ENCODE peak calls at places on chromosome 5, in eight cellular contexts. I is lung; Q is HEK293T; S is caudate nucleus; K is stimulated activated CD4-positive, alpha-beta T cell treated with anti-CD3 and anti-CD28 coated beads, Interleukin-1b, Interleukin-23, amount 100 ng/mL, for 24 hours; W is GM19239; V is NCI-H510A; F is PC-9. P is an unnamed sample.

GRCh38 chr5:131224387-131225191 is 39.3 kb upstream of the CDC42SE2 start:
- DNase-seq in I (no peak), Q (no peak), S (no peak), K (no peak), W (peak; percentile 19), V (no peak), F (no peak), P (no peak)

GRCh38 chr5:980941-981340 is 27.7 kb upstream of the NKD2 start:
- DNase-seq in I (no peak), Q (no peak), S (no peak), K (no peak), W (no peak), V (no peak), F (no peak), P (no peak)

GRCh38 chr5:77076961-77077820 is 9.9 kb downstream of the ZBED3 start:
- DNase-seq in I (peak; percentile 57), Q (no peak), S (peak; percentile 65), K (peak; percentile 24), W (peak; percentile 84), V (no peak), F (no peak), P (peak; percentile 87)

GRCh38 chr5:160045004-160045403 is 36.1 kb downstream of the TTC1 start:
- DNase-seq in I (no peak), Q (no peak), S (no peak), K (no peak), W (no peak), V (no peak), F (no peak), P (no peak)

GRCh38 chr5:52800394-52801213 is 12.9 kb downstream of the ITGA1 start:
- DNase-seq in I (peak; percentile 67), Q (peak; percentile 37), S (peak; percentile 67), K (peak; percentile 21), W (no peak), V (peak; percentile 5), F (peak; percentile 66), P (peak; percentile 43)

GRCh38 chr5:109550077-109550476 is 139.7 kb upstream of the MAN2A1 start:
- DNase-seq in I (no peak), Q (no peak), S (no peak), K (no peak), W (no peak), V (no peak), F (no peak), P (no peak)

GRCh38 chr5:76427481-76428140 is 24.5 kb downstream of the IQGAP2 start:
- DNase-seq in I (no peak), Q (no peak), S (no peak), K (no peak), W (no peak), V (no peak), F (no peak), P (no peak)

GRCh38 chr5:170280090-170280493 is 17.5 kb downstream of the LCP2 start:
- DNase-seq in I (no peak), Q (no peak), S (no peak), K (no peak), W (no peak), V (no peak), F (no peak), P (no peak)

GRCh38 chr5:93621340-93621872 is 38.4 kb downstream of the NR2F1 start:
- DNase-seq in I (peak; percentile 83), Q (peak; percentile 58), S (peak; percentile 81), K (no peak), W (no peak), V (peak; percentile 33), F (peak; percentile 73), P (peak; percentile 83)

GRCh38 chr5:123033157-123033671 is 3.3 kb downstream of the PPIC start:
- DNase-seq in I (no peak), Q (no peak), S (no peak), K (no peak), W (no peak), V (no peak), F (no peak), P (no peak)

GRCh38 chr5:96714951-96715451 is 52.8 kb downstream of the CAST start:
- DNase-seq in I (peak; percentile 64), Q (no peak), S (no peak), K (no peak), W (no peak), V (peak; percentile 32), F (peak; percentile 48), P (no peak)

GRCh38 chr5:129112295-129112694 is 17.7 kb downstream of the ISOC1 start:
- DNase-seq in I (no peak), Q (no peak), S (no peak), K (no peak), W (no peak), V (no peak), F (no peak), P (no peak)

GRCh38 chr5:92641031-92641962 is 939.7 kb downstream of the NR2F1-AS1 start:
- DNase-seq in I (no peak), Q (peak; percentile 55), S (no peak), K (no peak), W (no peak), V (peak; percentile 12), F (peak; percentile 3), P (peak; percentile 22)

GRCh38 chr5:78127875-78128274 is 166.6 kb downstream of the AP3B1 start:
- DNase-seq in I (no peak), Q (peak; percentile 22), S (no peak), K (no peak), W (no peak), V (no peak), F (no peak), P (peak; percentile 30)

GRCh38 chr5:79850316-79850822 is 140.7 kb downstream of the MTX3 start:
- DNase-seq in I (no peak), Q (no peak), S (no peak), K (no peak), W (no peak), V (no peak), F (no peak), P (no peak)

GRCh38 chr5:117682416-117682815 is 1107.8 kb upstream of the SEMA6A start:
- DNase-seq in I (no peak), Q (no peak), S (no peak), K (no peak), W (no peak), V (no peak), F (no peak), P (no peak)

GRCh38 chr5:138754699-138755057 is 1.5 kb downstream of the CTNNA1 start:
- DNase-seq in I (no peak), Q (no peak), S (no peak), K (no peak), W (no peak), V (no peak), F (peak; percentile 37), P (no peak)

GRCh38 chr5:14054965-14055963 is 87.9 kb upstream of the TRIO start:
- DNase-seq in I (no peak), Q (no peak), S (no peak), K (no peak), W (no peak), V (no peak), F (no peak), P (no peak)

GRCh38 chr5:124755565-124755964 is 9.1 kb upstream of the ZNF608 start:
- DNase-seq in I (no peak), Q (peak; percentile 75), S (peak; percentile 51), K (no peak), W (no peak), V (no peak), F (no peak), P (no peak)

GRCh38 chr5:89087128-89087527 is 204.1 kb upstream of the MEF2C start:
- DNase-seq in I (no peak), Q (no peak), S (no peak), K (no peak), W (no peak), V (no peak), F (no peak), P (no peak)

GRCh38 chr5:17150498-17150897 is 66.9 kb upstream of the BASP1 start:
- DNase-seq in I (no peak), Q (no peak), S (no peak), K (no peak), W (no peak), V (no peak), F (no peak), P (no peak)

GRCh38 chr5:65539827-65540226 is 23.1 kb downstream of the CENPK start:
- DNase-seq in I (no peak), Q (no peak), S (no peak), K (no peak), W (no peak), V (no peak), F (peak; percentile 25), P (no peak)

GRCh38 chr5:177327539-177328522 is 16.1 kb upstream of the MXD3 start:
- DNase-seq in I (no peak), Q (no peak), S (no peak), K (no peak), W (no peak), V (no peak), F (no peak), P (no peak)

GRCh38 chr5:60852317-60852716 is 8.2 kb upstream of the ELOVL7 start:
- DNase-seq in I (no peak), Q (no peak), S (no peak), K (no peak), W (no peak), V (no peak), F (no peak), P (no peak)

GRCh38 chr5:113276001-113276400 is 158.8 kb downstream of the TSSK1B start:
- DNase-seq in I (no peak), Q (no peak), S (no peak), K (no peak), W (no peak), V (no peak), F (no peak), P (no peak)

GRCh38 chr5:82847564-82847963 is 229.6 kb downstream of the TMEM167A start:
- DNase-seq in I (no peak), Q (no peak), S (no peak), K (no peak), W (no peak), V (no peak), F (no peak), P (no peak)

GRCh38 chr5:56447232-56447631 is 214.1 kb upstream of the ANKRD55 start:
- DNase-seq in I (no peak), Q (no peak), S (no peak), K (no peak), W (no peak), V (no peak), F (peak; percentile 75), P (no peak)

GRCh38 chr5:176596069-176596656 is 13.8 kb downstream of the GPRIN1 start:
- DNase-seq in I (no peak), Q (no peak), S (no peak), K (no peak), W (no peak), V (no peak), F (no peak), P (no peak)

GRCh38 chr5:140317859-140318258 is 15.0 kb upstream of the PFDN1 start:
- DNase-seq in I (no peak), Q (no peak), S (no peak), K (no peak), W (no peak), V (no peak), F (no peak), P (no peak)

GRCh38 chr5:137666109-137666850 is 69.6 kb downstream of the KLHL3 start:
- DNase-seq in I (no peak), Q (no peak), S (no peak), K (no peak), W (peak; percentile 21), V (no peak), F (no peak), P (no peak)

GRCh38 chr5:148384389-148384756 is 615 bp downstream of the FBXO38 start:
- DNase-seq in I (no peak), Q (peak; percentile 8), S (no peak), K (no peak), W (no peak), V (no peak), F (no peak), P (no peak)

GRCh38 chr5:112401924-112402323 is 17.2 kb downstream of the EPB41L4A start:
- DNase-seq in I (no peak), Q (no peak), S (no peak), K (no peak), W (no peak), V (no peak), F (no peak), P (no peak)

GRCh38 chr5:180647465-180647864 is 1.9 kb downstream of the FLT4 start:
- DNase-seq in I (no peak), Q (no peak), S (no peak), K (no peak), W (no peak), V (no peak), F (no peak), P (peak; percentile 24)

GRCh38 chr5:103587185-103587748 is 24.7 kb upstream of the NUDT12 start:
- DNase-seq in I (no peak), Q (no peak), S (no peak), K (no peak), W (no peak), V (no peak), F (no peak), P (no peak)